ENCODE peak calls at places on chromosomes 12 and 14, in five cellular contexts. Z is H1, H is IMR-90, W is neuronal stem cell, I is mesenchymal stem cell. C is an unnamed sample. For H3K79me1, the result is how much of the 10 kb centered on the place peaks cover.

GRCh38 chr12:124551268-124552144 is 15.9 kb downstream of the NCOR2 start:
- DNase-seq in Z (no peak), H (peak), W (no peak), I (peak), C (peak)

GRCh38 chr14:99573436-99574098 is 30.4 kb downstream of the CCDC85C start:
- DNase-seq in Z (no peak), H (no peak), W (no peak), I (no peak), C (no peak)

GRCh38 chr12:12724421-12725085 is 7.4 kb downstream of the CDKN1B start:
- DNase-seq in Z (peak), H (no peak), W (no peak), I (peak), C (no peak)

GRCh38 chr12:54975272-54975671 is 9.3 kb downstream of the TESPA1 start:
- DNase-seq in Z (no peak), H (no peak), W (no peak), I (no peak), C (no peak)

GRCh38 chr14:51328942-51329350 is 88.9 kb downstream of the TMX1 start:
- DNase-seq in Z (no peak), H (peak), W (no peak), I (peak), C (no peak)

GRCh38 chr14:52299692-52300278 is 14.3 kb upstream of the PTGER2 start:
- DNase-seq in Z (no peak), H (peak), W (no peak), I (peak), C (no peak)

GRCh38 chr14:103132381-103133212 is 9.3 kb downstream of the TNFAIP2 start:
- DNase-seq in Z (no peak), H (no peak), W (no peak), I (peak), C (no peak)

GRCh38 chr14:47917344-47917954 is 242.0 kb upstream of the MDGA2 start:
- DNase-seq in Z (peak), H (peak), W (peak), I (peak), C (peak)

GRCh38 chr14:42192659-42193425 is 586.2 kb downstream of the LRFN5 start:
- DNase-seq in Z (no peak), H (peak), W (no peak), I (peak), C (no peak)

GRCh38 chr12:10718279-10718821 is 4.8 kb downstream of the YBX3 start:
- DNase-seq in Z (no peak), H (peak), W (no peak), I (peak), C (no peak)

GRCh38 chr14:99971929-99972747 is 93.1 kb upstream of the EVL start:
- DNase-seq in Z (no peak), H (peak), W (peak), I (peak), C (no peak)

GRCh38 chr12:123956249-123956648 is 16.4 kb downstream of the CCDC92 start:
- DNase-seq in Z (no peak), H (no peak), W (no peak), I (no peak), C (no peak)

GRCh38 chr12:48037267-48037915 is 33.1 kb upstream of the COL2A1 start:
- DNase-seq in Z (peak), H (peak), W (peak), I (peak), C (peak)

GRCh38 chr12:57131896-57132744 is 3.8 kb downstream of the LRP1 start:
- DNase-seq in Z (no peak), H (no peak), W (no peak), I (no peak), C (no peak)

GRCh38 chr12:124698998-124699305 is 131.5 kb upstream of the NCOR2 start:
- DNase-seq in Z (no peak), H (no peak), W (no peak), I (no peak), C (no peak)

GRCh38 chr14:75044322-75044721 is 6.9 kb downstream of the MLH3 start:
- DNase-seq in Z (no peak), H (peak), W (no peak), I (no peak), C (no peak)

GRCh38 chr14:53330441-53330840 is 177.3 kb upstream of the DDHD1 start:
- DNase-seq in Z (no peak), H (no peak), W (no peak), I (no peak), C (no peak)

GRCh38 chr12:132523576-132524331 is 33.8 kb downstream of the FBRSL1 start:
- DNase-seq in Z (peak), H (peak), W (peak), I (peak), C (peak)

GRCh38 chr14:77882098-77882497 is 82.2 kb downstream of the ADCK1 start:
- DNase-seq in Z (no peak), H (no peak), W (no peak), I (peak), C (no peak)

GRCh38 chr14:102046337-102047278 is 40.2 kb downstream of the HSP90AA1 start:
- DNase-seq in Z (peak), H (peak), W (peak), I (peak), C (peak)

GRCh38 chr14:105088812-105089745 is 23.8 kb upstream of the GPR132 start:
- DNase-seq in Z (no peak), H (peak), W (no peak), I (peak), C (no peak)

DNA sequence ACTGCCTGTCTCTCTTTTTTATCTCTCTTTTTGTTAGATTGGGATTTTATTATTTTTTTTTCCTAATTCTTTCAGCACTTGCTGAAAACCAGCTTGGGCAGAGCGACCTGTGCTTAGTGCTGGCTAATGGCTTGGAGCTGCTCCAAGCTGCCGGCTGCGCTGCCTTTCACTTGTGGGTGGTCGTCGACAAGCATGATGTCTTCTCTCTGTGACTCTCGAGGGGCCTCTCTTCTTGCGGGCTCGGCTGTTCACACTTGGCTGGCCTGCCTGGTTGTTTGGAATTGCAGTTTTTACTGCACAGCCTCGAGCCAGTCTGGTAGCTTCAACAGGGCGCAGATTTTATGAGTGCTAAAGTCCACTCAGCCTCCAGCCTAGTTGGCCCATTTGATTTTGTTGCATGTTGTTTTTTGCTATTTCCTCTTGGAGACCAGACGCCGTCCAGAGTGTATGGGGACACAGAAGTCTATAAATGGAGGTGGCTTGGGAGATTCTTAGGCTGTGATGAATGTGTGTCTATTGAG is 18.6 kb downstream of the TPCN1 start:
- DNase-seq in Z (no peak), H (no peak), W (no peak), I (peak), C (no peak)
- H3K27ac ChIP-seq in Z (no peak), H (no peak), W (no peak), I (peak), C (no peak)

GRCh38 chr12:64127811-64128210 is 94.3 kb downstream of the KICS2 start:
- DNase-seq in Z (no peak), H (no peak), W (no peak), I (no peak), C (no peak)
- H4K91ac ChIP-seq in Z (no peak), H (no peak), W (no peak), I (no peak), C (no peak)

DNA sequence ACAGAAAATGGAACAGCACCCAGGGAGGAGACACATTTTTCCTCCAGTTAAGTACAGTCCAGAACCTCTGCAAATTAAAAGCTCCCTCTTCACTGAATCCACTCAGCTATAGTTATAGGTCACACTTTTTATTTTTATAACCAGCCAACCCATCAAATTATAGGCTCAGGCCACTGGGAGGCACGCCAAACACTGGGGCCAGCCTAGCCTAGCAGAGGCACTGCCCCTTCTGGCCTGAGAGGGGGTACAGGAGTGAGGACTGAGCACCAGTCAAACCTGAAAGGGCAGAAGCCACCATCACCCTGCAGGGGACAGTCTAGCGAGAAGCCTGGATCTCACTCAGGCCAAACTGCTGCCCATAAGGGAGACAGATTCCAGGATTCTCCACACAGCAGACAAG is 19.3 kb downstream of the FMNL3 start:
- DNase-seq in Z (no peak), H (no peak), W (no peak), I (no peak), C (peak)
- H3K79me1 ChIP-seq in Z (under half), H (half or more), W (under half), I (under half), C (under half)

GRCh38 chr12:116346751-116347150 is 69.3 kb upstream of the MED13L start:
- DNase-seq in Z (no peak), H (peak), W (no peak), I (peak), C (no peak)
- H3K27ac ChIP-seq in Z (no peak), H (no peak), W (no peak), I (no peak), C (no peak)

DNA sequence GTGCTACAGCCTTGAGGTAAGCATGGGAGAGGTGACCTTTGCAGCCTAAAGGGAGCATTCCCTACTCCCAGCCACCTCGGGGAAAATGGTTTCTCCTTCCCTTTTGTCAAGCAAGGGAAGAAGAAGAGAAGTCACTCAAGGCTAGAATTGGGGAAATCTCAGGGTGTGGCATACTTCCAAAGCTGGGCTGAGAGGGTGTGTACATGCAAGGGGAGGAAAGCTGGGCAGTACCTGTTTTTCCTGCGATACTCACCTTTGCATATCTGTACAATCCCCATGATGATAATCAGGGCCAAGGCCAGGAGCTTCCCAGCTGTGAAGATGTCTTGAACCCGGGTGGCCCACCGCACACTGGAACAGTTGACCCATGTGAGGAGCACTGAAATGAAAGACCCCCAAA is 23.8 kb upstream of the CEBPE start:
- DNase-seq in Z (no peak), H (no peak), W (no peak), I (no peak), C (no peak)
- H4K91ac ChIP-seq in Z (no peak), H (no peak), W (no peak), I (no peak), C (no peak)

GRCh38 chr12:97127061-97127460 is 220.0 kb downstream of the NEDD1 start:
- DNase-seq in Z (no peak), H (no peak), W (peak), I (no peak), C (no peak)
- H3K79me1 ChIP-seq in Z (under half), H (under half), W (under half), I (under half), C (under half)

GRCh38 chr14:54650331-54651017 is 83.5 kb downstream of the SAMD4A start:
- DNase-seq in Z (no peak), H (peak), W (no peak), I (peak), C (no peak)

GRCh38 chr14:54652188-54652889 is 85.4 kb downstream of the SAMD4A start:
- DNase-seq in Z (no peak), H (peak), W (peak), I (peak), C (peak)

GRCh38 chr14:54652890-54653201 is 85.9 kb downstream of the SAMD4A start:
- DNase-seq in Z (no peak), H (no peak), W (no peak), I (no peak), C (no peak)

GRCh38 chr14:54651649-54652048 is 84.7 kb downstream of the SAMD4A start:
- DNase-seq in Z (no peak), H (no peak), W (no peak), I (no peak), C (no peak)

GRCh38 chr14:54651018-54651351 is 84.1 kb downstream of the SAMD4A start:
- DNase-seq in Z (no peak), H (no peak), W (no peak), I (peak), C (no peak)
- H3K27ac ChIP-seq in Z (peak), H (peak), W (peak), I (peak), C (no peak)

GRCh38 chr12:111068281-111068680 is 147.9 kb upstream of the MYL2 start:
- DNase-seq in Z (no peak), H (no peak), W (no peak), I (no peak), C (no peak)
- H4K91ac ChIP-seq in Z (no peak), H (no peak), W (no peak), I (no peak), C (no peak)